ENCODE peak calls at places on chromosome 7, in five cellular contexts. One of them, this sample, is unnamed. For H3K4me1 and H3K27me3, the result is how much of the 10 kb centered on the place peaks cover.

GRCh38 chr7:6221340-6222319 is 50.8 kb downstream of the CYTH3 start:
- DNase-seq in PC-3: no peak
- DNase-seq in pancreas: no peak
- DNase-seq in tibial artery: no peak
- DNase-seq in IMR-90: peak
- DNase-seq in this sample: no peak

GRCh38 chr7:28076421-28077163 is 104.0 kb downstream of the JAZF1 start:
- DNase-seq in PC-3: no peak
- DNase-seq in pancreas: no peak
- DNase-seq in tibial artery: no peak
- DNase-seq in IMR-90: no peak
- DNase-seq in this sample: no peak

GRCh38 chr7:20189852-20190251 is 27.3 kb downstream of the MACC1 start:
- DNase-seq in PC-3: no peak
- DNase-seq in pancreas: no peak
- DNase-seq in tibial artery: no peak
- DNase-seq in IMR-90: no peak
- DNase-seq in this sample: no peak

GRCh38 chr7:92695308-92696261 is 105.4 kb upstream of the FAM133B start:
- DNase-seq in PC-3: peak
- DNase-seq in pancreas: peak
- DNase-seq in tibial artery: peak
- DNase-seq in IMR-90: peak
- DNase-seq in this sample: peak

GRCh38 chr7:117435475-117436043 is 8.3 kb upstream of the ASZ1 start:
- DNase-seq in PC-3: peak
- DNase-seq in pancreas: no peak
- DNase-seq in tibial artery: no peak
- DNase-seq in IMR-90: no peak
- DNase-seq in this sample: peak

GRCh38 chr7:140458191-140458590 is 21.1 kb downstream of the MKRN1 start:
- DNase-seq in PC-3: no peak
- DNase-seq in pancreas: no peak
- DNase-seq in tibial artery: no peak
- DNase-seq in IMR-90: no peak
- DNase-seq in this sample: no peak

GRCh38 chr7:129529643-129530042 is 27.3 kb downstream of the SMKR1 start:
- DNase-seq in PC-3: no peak
- DNase-seq in pancreas: no peak
- DNase-seq in tibial artery: no peak
- DNase-seq in IMR-90: no peak
- DNase-seq in this sample: no peak

GRCh38 chr7:70135656-70136055 is 537.4 kb downstream of the AUTS2 start:
- DNase-seq in PC-3: no peak
- DNase-seq in pancreas: no peak
- DNase-seq in tibial artery: no peak
- DNase-seq in IMR-90: no peak
- DNase-seq in this sample: no peak

GRCh38 chr7:132443776-132444520 is 132.3 kb downstream of the PLXNA4 start:
- DNase-seq in PC-3: no peak
- DNase-seq in pancreas: no peak
- DNase-seq in tibial artery: no peak
- DNase-seq in IMR-90: no peak
- DNase-seq in this sample: no peak

GRCh38 chr7:357531-358209 is 67.7 kb downstream of the FOXL3 start:
- DNase-seq in PC-3: no peak
- DNase-seq in pancreas: peak
- DNase-seq in tibial artery: no peak
- DNase-seq in IMR-90: no peak
- DNase-seq in this sample: no peak

GRCh38 chr7:4755045-4755444 is 20.4 kb upstream of the AP5Z1 start:
- DNase-seq in PC-3: no peak
- DNase-seq in pancreas: peak
- DNase-seq in tibial artery: no peak
- DNase-seq in IMR-90: no peak
- DNase-seq in this sample: no peak

GRCh38 chr7:19713676-19714075 is 4.8 kb upstream of the POLR1F start:
- DNase-seq in PC-3: peak
- DNase-seq in pancreas: no peak
- DNase-seq in tibial artery: no peak
- DNase-seq in IMR-90: peak
- DNase-seq in this sample: peak

GRCh38 chr7:1466524-1467271 is 7.4 kb upstream of the MICALL2 start:
- DNase-seq in PC-3: peak
- DNase-seq in pancreas: no peak
- DNase-seq in tibial artery: peak
- DNase-seq in IMR-90: peak
- DNase-seq in this sample: peak

GRCh38 chr7:45689011-45689796 is 115.0 kb downstream of the ADCY1 start:
- DNase-seq in PC-3: peak
- DNase-seq in pancreas: no peak
- DNase-seq in tibial artery: peak
- DNase-seq in IMR-90: peak
- DNase-seq in this sample: no peak

GRCh38 chr7:105493928-105494325 is 28.1 kb downstream of the PUS7 start:
- DNase-seq in PC-3: no peak
- DNase-seq in pancreas: no peak
- DNase-seq in tibial artery: no peak
- DNase-seq in IMR-90: peak
- DNase-seq in this sample: no peak

GRCh38 chr7:152902054-152902453 is 142.5 kb downstream of the ACTR3B start:
- DNase-seq in PC-3: no peak
- DNase-seq in pancreas: no peak
- DNase-seq in tibial artery: peak
- DNase-seq in IMR-90: no peak
- DNase-seq in this sample: no peak

GRCh38 chr7:111090834-111091233 is at the start of gene LRRN3:
- DNase-seq in PC-3: no peak
- DNase-seq in pancreas: no peak
- DNase-seq in tibial artery: peak
- DNase-seq in IMR-90: peak
- DNase-seq in this sample: no peak

GRCh38 chr7:127768241-127768640 is 116.2 kb downstream of the SND1 start:
- DNase-seq in PC-3: no peak
- DNase-seq in pancreas: no peak
- DNase-seq in tibial artery: no peak
- DNase-seq in IMR-90: peak
- DNase-seq in this sample: no peak

GRCh38 chr7:4849390-4849789 is 12.4 kb downstream of the PAPOLB start:
- DNase-seq in PC-3: peak
- DNase-seq in pancreas: no peak
- DNase-seq in tibial artery: no peak
- DNase-seq in IMR-90: peak
- DNase-seq in this sample: peak

GRCh38 chr7:34061175-34061574 is 155.8 kb downstream of the BMPER start:
- DNase-seq in PC-3: peak
- DNase-seq in pancreas: no peak
- DNase-seq in tibial artery: no peak
- DNase-seq in IMR-90: peak
- DNase-seq in this sample: peak

GRCh38 chr7:101740981-101741725 is 76.3 kb upstream of the CUX1 start:
- DNase-seq in PC-3: peak
- DNase-seq in pancreas: no peak
- DNase-seq in tibial artery: no peak
- DNase-seq in IMR-90: no peak
- DNase-seq in this sample: no peak

GRCh38 chr7:54769203-54769602 is 10.2 kb upstream of the SEC61G start:
- DNase-seq in PC-3: peak
- DNase-seq in pancreas: no peak
- DNase-seq in tibial artery: no peak
- DNase-seq in IMR-90: peak
- DNase-seq in this sample: no peak

GRCh38 chr7:31497501-31497900 is 16.4 kb upstream of the ITPRID1 start:
- DNase-seq in PC-3: peak
- DNase-seq in pancreas: no peak
- DNase-seq in tibial artery: no peak
- DNase-seq in IMR-90: no peak
- DNase-seq in this sample: no peak

GRCh38 chr7:104980969-104981670 is 32.9 kb upstream of the KMT2E start:
- DNase-seq in PC-3: peak
- DNase-seq in pancreas: no peak
- DNase-seq in tibial artery: no peak
- DNase-seq in IMR-90: peak
- DNase-seq in this sample: peak

GRCh38 chr7:40979296-40979695 is 723.6 kb downstream of the INHBA start:
- DNase-seq in PC-3: no peak
- DNase-seq in pancreas: no peak
- DNase-seq in tibial artery: no peak
- DNase-seq in IMR-90: peak
- DNase-seq in this sample: no peak

GRCh38 chr7:147774461-147774860 is 816.1 kb upstream of the C7orf33 start:
- DNase-seq in PC-3: no peak
- DNase-seq in pancreas: no peak
- DNase-seq in tibial artery: no peak
- DNase-seq in IMR-90: no peak
- DNase-seq in this sample: no peak

GRCh38 chr7:18494821-18495408 is 634 bp upstream of the HDAC9 start:
- DNase-seq in PC-3: no peak
- DNase-seq in pancreas: no peak
- DNase-seq in tibial artery: no peak
- DNase-seq in IMR-90: peak
- DNase-seq in this sample: peak

GRCh38 chr7:126856691-126857291 is 395.9 kb downstream of the GRM8 start:
- DNase-seq in PC-3: peak
- DNase-seq in pancreas: no peak
- DNase-seq in tibial artery: no peak
- DNase-seq in IMR-90: no peak
- DNase-seq in this sample: peak

GRCh38 chr7:102467581-102468415 is 3.0 kb downstream of the LRWD1 start:
- DNase-seq in PC-3: no peak
- DNase-seq in pancreas: peak
- DNase-seq in tibial artery: peak
- DNase-seq in IMR-90: no peak
- DNase-seq in this sample: no peak

DNA sequence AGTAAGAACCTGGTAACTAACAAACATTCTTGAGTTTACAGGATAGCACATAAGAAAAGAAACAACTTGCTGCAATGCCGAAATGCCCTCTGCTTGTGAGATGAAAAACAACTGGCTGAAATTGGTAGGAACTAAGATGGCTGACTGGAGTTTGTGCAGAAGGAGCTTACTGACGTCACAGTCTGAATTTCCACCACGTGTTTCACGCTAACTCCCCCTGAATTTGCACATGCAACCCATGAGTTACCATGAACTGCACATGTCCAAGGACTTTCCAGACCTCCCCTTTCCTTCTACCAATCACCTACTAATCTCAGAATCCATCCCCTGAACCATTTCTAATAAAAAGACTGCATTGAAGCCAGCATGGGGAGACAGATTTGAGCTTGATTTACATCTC is 86.3 kb upstream of the KCND2 start:
- DNase-seq in PC-3: no peak
- DNase-seq in pancreas: no peak
- DNase-seq in tibial artery: no peak
- DNase-seq in IMR-90: no peak
- DNase-seq in this sample: no peak
- TF ChIP-seq CTCF in PC-3: no peak
- TF ChIP-seq CTCF in pancreas: no peak
- TF ChIP-seq CTCF in tibial artery: no peak
- TF ChIP-seq CTCF in IMR-90: no peak
- TF ChIP-seq CTCF in this sample: no peak

DNA sequence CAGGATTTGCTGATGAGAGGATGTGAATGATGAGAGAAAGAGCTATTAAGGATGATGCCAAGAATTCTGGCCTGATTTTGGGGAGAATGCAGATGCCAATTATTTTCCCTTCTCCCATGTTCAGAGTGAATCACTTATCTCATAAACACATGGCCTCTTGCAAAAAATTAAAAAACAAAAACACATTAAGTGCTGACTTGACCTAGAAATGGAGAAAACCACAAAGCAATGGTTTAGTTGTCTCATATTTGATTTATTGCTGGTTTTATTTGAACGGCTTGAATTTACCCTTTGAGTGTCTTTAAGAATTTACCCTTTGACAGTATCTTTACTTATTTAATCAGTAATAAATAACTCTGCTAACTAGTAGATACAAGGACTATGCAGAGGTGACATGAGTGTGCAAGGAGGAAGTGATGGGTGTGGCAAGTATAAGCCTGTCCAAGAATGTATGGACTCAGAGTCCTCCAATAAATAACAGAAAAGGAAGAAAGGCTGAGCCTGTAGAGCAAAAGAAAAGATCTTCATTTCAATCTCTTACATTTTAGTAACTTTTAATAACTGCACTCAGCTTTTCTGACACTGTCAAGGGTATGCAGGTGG is 68.2 kb upstream of the GSDME start:
- DNase-seq in PC-3: peak
- DNase-seq in pancreas: no peak
- DNase-seq in tibial artery: no peak
- DNase-seq in IMR-90: no peak
- DNase-seq in this sample: no peak
- H3K4me1 ChIP-seq in PC-3: half or more
- H3K4me1 ChIP-seq in pancreas: under half
- H3K4me1 ChIP-seq in tibial artery: under half
- H3K4me1 ChIP-seq in IMR-90: under half
- H3K4me1 ChIP-seq in this sample: under half

GRCh38 chr7:157076466-157076865 is 62.3 kb upstream of the UBE3C start:
- DNase-seq in PC-3: no peak
- DNase-seq in pancreas: no peak
- DNase-seq in tibial artery: peak
- DNase-seq in IMR-90: no peak
- DNase-seq in this sample: no peak
- H3K27me3 ChIP-seq in PC-3: half or more
- H3K27me3 ChIP-seq in pancreas: under half
- H3K27me3 ChIP-seq in tibial artery: under half
- H3K27me3 ChIP-seq in IMR-90: under half
- H3K27me3 ChIP-seq in this sample: half or more

GRCh38 chr7:149669121-149669818 is 104.1 kb downstream of the ZNF467 start:
- DNase-seq in PC-3: peak
- DNase-seq in pancreas: no peak
- DNase-seq in tibial artery: no peak
- DNase-seq in IMR-90: peak
- DNase-seq in this sample: peak
- TF ChIP-seq CTCF in PC-3: peak
- TF ChIP-seq CTCF in pancreas: peak
- TF ChIP-seq CTCF in tibial artery: no peak
- TF ChIP-seq CTCF in IMR-90: peak
- TF ChIP-seq CTCF in this sample: peak